ENCODE peak calls at places on chromosomes 5 and 9, in seven cellular contexts. B, O, T, V, Z, J and M are unnamed samples.
A peak's percentile ranks its signal among the peaks of the same experiment; 100 is the strongest.

GRCh38 chr9:111752455-111752854 is 42.3 kb downstream of the SHOC1 start:
- DNase-seq in B (no peak), O (no peak), T (no peak), V (no peak), Z (no peak), J (no peak), M (no peak)

GRCh38 chr5:83718195-83718825 is 2.3 kb downstream of the HAPLN1 start:
- DNase-seq in B (peak; percentile 78), O (peak; percentile 59), T (no peak), V (no peak), Z (no peak), J (peak; percentile 30), M (peak; percentile 33)

GRCh38 chr5:151954271-151954670 is 29.6 kb upstream of the GLRA1 start:
- DNase-seq in B (no peak), O (no peak), T (no peak), V (no peak), Z (no peak), J (no peak), M (no peak)

GRCh38 chr9:90939367-90939766 is 137.7 kb downstream of the SYK start:
- DNase-seq in B (no peak), O (no peak), T (no peak), V (no peak), Z (no peak), J (no peak), M (no peak)

GRCh38 chr9:4324513-4324912 is 24.6 kb upstream of the GLIS3 start:
- DNase-seq in B (no peak), O (no peak), T (no peak), V (no peak), Z (no peak), J (no peak), M (no peak)

GRCh38 chr5:73663161-73663859 is 37.3 kb downstream of the ARHGEF28 start:
- DNase-seq in B (no peak), O (no peak), T (no peak), V (no peak), Z (no peak), J (no peak), M (no peak)

GRCh38 chr9:649128-650074 is 192.1 kb upstream of the DMRT1 start:
- DNase-seq in B (no peak), O (no peak), T (no peak), V (no peak), Z (no peak), J (no peak), M (no peak)

GRCh38 chr5:160197341-160198147 is 31.8 kb upstream of the FABP6 start:
- DNase-seq in B (peak; percentile 79), O (no peak), T (peak; percentile 23), V (no peak), Z (no peak), J (no peak), M (no peak)

GRCh38 chr5:141149812-141150211 is at the start of gene PCDHB6:
- DNase-seq in B (no peak), O (no peak), T (no peak), V (no peak), Z (no peak), J (no peak), M (no peak)

GRCh38 chr5:78127875-78128274 is 166.6 kb downstream of the AP3B1 start:
- DNase-seq in B (no peak), O (no peak), T (no peak), V (no peak), Z (no peak), J (no peak), M (no peak)

GRCh38 chr5:169988947-169989346 is 8.7 kb upstream of the INSYN2B start:
- DNase-seq in B (no peak), O (no peak), T (no peak), V (no peak), Z (no peak), J (no peak), M (no peak)

GRCh38 chr9:129197978-129198736 is 20.1 kb upstream of the IER5L start:
- DNase-seq in B (peak; percentile 92), O (no peak), T (peak; percentile 76), V (no peak), Z (no peak), J (no peak), M (no peak)

GRCh38 chr9:126805546-126806262 is 864 bp downstream of the ZBTB43 start:
- DNase-seq in B (peak; percentile 91), O (peak; percentile 39), T (peak; percentile 58), V (peak; percentile 87), Z (peak; percentile 74), J (peak; percentile 69), M (peak; percentile 65)

GRCh38 chr5:162888268-162888667 is 549.1 kb upstream of the CCNG1 start:
- DNase-seq in B (no peak), O (no peak), T (no peak), V (no peak), Z (no peak), J (no peak), M (no peak)

GRCh38 chr9:92525306-92525705 is 10.5 kb downstream of the ECM2 start:
- DNase-seq in B (no peak), O (no peak), T (no peak), V (no peak), Z (no peak), J (no peak), M (no peak)

GRCh38 chr9:33867747-33868429 is 50.9 kb downstream of the UBE2R2 start:
- DNase-seq in B (peak; percentile 21), O (no peak), T (peak; percentile 72), V (no peak), Z (no peak), J (no peak), M (no peak)

GRCh38 chr5:179187681-179188575 is 127.8 kb downstream of the ZNF354C start:
- DNase-seq in B (peak; percentile 76), O (no peak), T (peak; percentile 4), V (no peak), Z (peak; percentile 19), J (no peak), M (no peak)

GRCh38 chr9:4750021-4750673 is 9.1 kb upstream of the AK3 start:
- DNase-seq in B (peak; percentile 34), O (no peak), T (no peak), V (no peak), Z (no peak), J (no peak), M (peak; percentile 29)

GRCh38 chr9:105415344-105415980 is 32.4 kb upstream of the FSD1L start:
- DNase-seq in B (no peak), O (peak; percentile 50), T (peak; percentile 36), V (peak; percentile 55), Z (no peak), J (peak; percentile 59), M (peak; percentile 51)

GRCh38 chr5:176446884-176447537 is 1.2 kb upstream of the FAF2 start:
- DNase-seq in B (peak; percentile 69), O (no peak), T (peak; percentile 18), V (no peak), Z (no peak), J (no peak), M (no peak)

GRCh38 chr5:128101676-128102075 is 18.1 kb downstream of the SLC12A2 start:
- DNase-seq in B (no peak), O (no peak), T (no peak), V (no peak), Z (no peak), J (no peak), M (no peak)

GRCh38 chr5:133485468-133485867 is 126.9 kb downstream of the FSTL4 start:
- DNase-seq in B (no peak), O (no peak), T (no peak), V (no peak), Z (peak; percentile 52), J (no peak), M (no peak)

GRCh38 chr5:143204474-143205246 is 198.8 kb downstream of the NR3C1 start:
- DNase-seq in B (no peak), O (no peak), T (no peak), V (no peak), Z (no peak), J (no peak), M (no peak)

GRCh38 chr5:135862744-135863143 is 28.3 kb downstream of the SLC25A48 start:
- DNase-seq in B (no peak), O (no peak), T (no peak), V (no peak), Z (no peak), J (no peak), M (no peak)

DNA sequence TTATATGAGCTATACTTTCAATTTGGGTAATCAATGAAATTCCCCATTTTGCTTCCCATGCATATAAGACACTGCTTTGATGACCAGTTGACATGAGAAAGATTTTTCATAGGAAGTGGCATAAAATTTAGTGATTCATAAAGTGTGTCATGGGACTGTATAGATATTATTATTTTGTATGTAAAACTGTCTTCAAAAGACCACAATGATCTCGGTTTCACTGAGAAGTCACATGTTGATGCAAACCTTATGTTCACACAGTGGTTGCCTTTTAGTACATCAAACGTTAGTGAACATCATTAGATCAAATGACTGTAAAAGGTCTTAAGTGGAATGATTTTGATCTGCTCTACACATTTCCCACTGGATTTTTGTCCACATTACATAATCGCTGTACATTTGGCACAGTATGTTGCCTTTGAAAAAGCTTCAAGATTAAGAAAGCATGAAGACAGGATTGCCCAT is 349.2 kb upstream of the MEF2C start:
- DNase-seq in B (no peak), O (no peak), T (no peak), V (no peak), Z (no peak), J (no peak), M (no peak)
- H3K4me3 ChIP-seq in B (no peak overlapping the region), O (no peak overlapping the region), T (no peak overlapping the region), V (no peak overlapping the region), Z (no peak overlapping the region), J (no peak overlapping the region), M (no peak overlapping the region)

GRCh38 chr5:14177651-14178050 is 34.5 kb downstream of the TRIO start:
- DNase-seq in B (no peak), O (no peak), T (no peak), V (no peak), Z (no peak), J (no peak), M (no peak)
- H3K4me1 ChIP-seq in B (peaks cover 64% of the 10 kb centered on the region), O (peaks cover 60% of the 10 kb centered on the region), T (peaks cover 12% of the 10 kb centered on the region), V (no peaks in the 10 kb centered on the region), Z (peaks cover 40% of the 10 kb centered on the region), J (peaks cover 76% of the 10 kb centered on the region), M (no peaks in the 10 kb centered on the region)

GRCh38 chr9:12054235-12054634 is 639.0 kb upstream of the TYRP1 start:
- DNase-seq in B (no peak), O (no peak), T (no peak), V (no peak), Z (no peak), J (no peak), M (no peak)
- H3K9me3 ChIP-seq in B (no peaks in the 10 kb centered on the region), O (peaks cover 9% of the 10 kb centered on the region), T (no peaks in the 10 kb centered on the region), V (peaks cover 6% of the 10 kb centered on the region), Z (peaks cover 17% of the 10 kb centered on the region), J (no peaks in the 10 kb centered on the region), M (peaks cover 9% of the 10 kb centered on the region)

GRCh38 chr9:82247318-82247717 is 258.7 kb downstream of the SPATA31D1 start:
- DNase-seq in B (peak; percentile 62), O (no peak), T (peak; percentile 11), V (no peak), Z (peak; percentile 51), J (no peak), M (no peak)

DNA sequence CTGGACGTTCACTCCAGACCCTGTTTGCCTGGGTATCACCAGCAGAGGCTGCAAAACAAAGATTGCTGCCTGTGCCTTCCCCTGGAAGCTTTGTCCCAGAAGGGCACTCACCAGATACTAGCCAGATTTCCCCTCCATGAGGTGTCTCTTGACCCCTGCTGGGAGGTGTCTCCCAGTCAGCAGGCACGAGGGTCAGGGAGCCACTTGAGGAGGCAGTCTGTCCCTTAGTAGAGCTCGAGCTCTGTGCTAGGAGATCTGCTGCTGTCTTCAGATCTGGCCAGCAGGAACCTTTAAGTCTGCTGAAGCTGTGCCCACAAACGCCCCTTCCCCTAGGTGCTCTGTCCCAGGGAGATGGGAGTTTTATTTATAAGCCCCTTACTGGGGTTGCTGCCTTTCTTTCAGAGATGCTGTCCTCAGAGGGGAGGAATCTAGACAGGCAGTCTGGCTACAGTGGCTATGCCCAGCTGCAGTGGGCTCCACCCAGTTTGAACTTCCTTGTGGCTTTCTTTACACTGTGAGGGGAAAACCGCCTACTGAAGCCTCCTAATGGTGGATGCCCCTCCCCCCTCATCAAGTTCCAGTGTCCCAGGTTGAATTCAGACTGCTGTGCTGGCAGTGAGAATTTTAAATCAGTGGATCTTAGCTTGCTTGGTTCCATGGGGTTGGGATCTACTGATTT is 253.9 kb downstream of the SPATA31D1 start:
- DNase-seq in B (no peak), O (no peak), T (no peak), V (no peak), Z (no peak), J (no peak), M (no peak)
- H3K4me3 ChIP-seq in B (no peak overlapping the region), O (no peak overlapping the region), T (no peak overlapping the region), V (no peak overlapping the region), Z (no peak overlapping the region), J (no peak overlapping the region), M (no peak overlapping the region)